ENCODE peak calls at places on chromosomes 12 and 14, in nine cellular contexts. G, D, E, Q, L, T, I, B and H are unnamed samples.

GRCh38 chr12:39587247-39587646 is 32.4 kb downstream of the ABCD2 start:
- DNase-seq in G (peak; percentile 52), D (no peak), E (peak; percentile 3), Q (no peak), L (peak; percentile 7), T (peak; percentile 15), I (no peak), B (no peak), H (peak; percentile 12)

GRCh38 chr12:53324113-53324778 is 2.8 kb upstream of the AAAS start:
- DNase-seq in G (no peak), D (no peak), E (peak; percentile 79), Q (peak; percentile 28), L (no peak), T (no peak), I (no peak), B (no peak), H (no peak)

GRCh38 chr12:90099288-90099687 is 390.6 kb upstream of the ATP2B1 start:
- DNase-seq in G (peak; percentile 47), D (peak; percentile 53), E (no peak), Q (no peak), L (peak; percentile 55), T (no peak), I (no peak), B (no peak), H (no peak)

GRCh38 chr14:33551963-33552362 is 398.9 kb downstream of the EGLN3 start:
- DNase-seq in G (no peak), D (no peak), E (no peak), Q (no peak), L (no peak), T (no peak), I (peak; percentile 31), B (no peak), H (no peak)

GRCh38 chr12:91978143-91978542 is 167.5 kb downstream of the BTG1 start:
- DNase-seq in G (no peak), D (peak; percentile 35), E (no peak), Q (no peak), L (peak; percentile 70), T (peak; percentile 10), I (no peak), B (no peak), H (peak; percentile 41)

GRCh38 chr14:58832010-58832409 is 194.2 kb downstream of the DACT1 start:
- DNase-seq in G (no peak), D (no peak), E (no peak), Q (no peak), L (peak; percentile 18), T (no peak), I (no peak), B (no peak), H (no peak)

GRCh38 chr12:3658327-3659163 is 94.4 kb downstream of the CRACR2A start:
- DNase-seq in G (peak; percentile 55), D (no peak), E (peak; percentile 39), Q (no peak), L (peak; percentile 46), T (peak; percentile 39), I (peak; percentile 78), B (no peak), H (peak; percentile 28)

GRCh38 chr12:124616394-124617343 is 49.3 kb upstream of the NCOR2 start:
- DNase-seq in G (no peak), D (no peak), E (no peak), Q (no peak), L (no peak), T (no peak), I (no peak), B (no peak), H (no peak)

GRCh38 chr12:91307957-91308705 is 125.5 kb upstream of the DCN start:
- DNase-seq in G (no peak), D (no peak), E (no peak), Q (no peak), L (no peak), T (no peak), I (no peak), B (no peak), H (no peak)

GRCh38 chr12:51520576-51521325 is 70.3 kb upstream of the SCN8A start:
- DNase-seq in G (no peak), D (no peak), E (no peak), Q (no peak), L (no peak), T (no peak), I (peak; percentile 73), B (no peak), H (no peak)

GRCh38 chr14:76917759-76918175 is 91.6 kb downstream of the LRRC74A start:
- DNase-seq in G (peak; percentile 11), D (peak; percentile 21), E (no peak), Q (peak; percentile 79), L (peak; percentile 27), T (peak; percentile 39), I (no peak), B (no peak), H (no peak)

GRCh38 chr12:52207895-52208294 is 16.1 kb upstream of the KRT80 start:
- DNase-seq in G (peak; percentile 90), D (peak; percentile 66), E (no peak), Q (peak; percentile 74), L (peak; percentile 54), T (peak; percentile 83), I (peak; percentile 55), B (peak; percentile 72), H (peak; percentile 46)

GRCh38 chr14:103748539-103748867 is 32.9 kb downstream of the ZFYVE21 start:
- DNase-seq in G (no peak), D (no peak), E (no peak), Q (no peak), L (no peak), T (no peak), I (no peak), B (no peak), H (no peak)

GRCh38 chr12:22474970-22475720 is 69.2 kb downstream of the C2CD5 start:
- DNase-seq in G (peak; percentile 25), D (no peak), E (no peak), Q (no peak), L (no peak), T (no peak), I (no peak), B (no peak), H (no peak)

GRCh38 chr14:72850360-72850759 is 43.5 kb downstream of the DPF3 start:
- DNase-seq in G (no peak), D (no peak), E (no peak), Q (no peak), L (no peak), T (peak; percentile 17), I (no peak), B (no peak), H (no peak)

GRCh38 chr12:29944269-29945000 is 160.7 kb upstream of the TMTC1 start:
- DNase-seq in G (peak; percentile 25), D (no peak), E (no peak), Q (no peak), L (no peak), T (no peak), I (no peak), B (peak; percentile 39), H (no peak)

GRCh38 chr12:32947203-32947795 is 50.7 kb upstream of the PKP2 start:
- DNase-seq in G (peak; percentile 34), D (no peak), E (peak; percentile 6), Q (no peak), L (no peak), T (no peak), I (peak; percentile 42), B (peak; percentile 64), H (peak; percentile 7)

GRCh38 chr12:41521872-41522379 is 333.8 kb downstream of the PDZRN4 start:
- DNase-seq in G (peak; percentile 91), D (peak; percentile 95), E (peak; percentile 34), Q (no peak), L (peak; percentile 94), T (peak; percentile 24), I (no peak), B (no peak), H (peak; percentile 97)

GRCh38 chr14:103512701-103513611 is 9.7 kb downstream of the CKB start:
- DNase-seq in G (peak; percentile 41), D (peak; percentile 84), E (peak; percentile 6), Q (peak; percentile 49), L (peak; percentile 66), T (no peak), I (no peak), B (peak; percentile 6), H (no peak)

GRCh38 chr12:92784795-92785562 is 82.2 kb downstream of the PLEKHG7 start:
- DNase-seq in G (peak; percentile 84), D (peak; percentile 76), E (peak; percentile 57), Q (no peak), L (peak; percentile 79), T (peak; percentile 58), I (peak; percentile 76), B (peak; percentile 74), H (peak; percentile 87)

GRCh38 chr12:54038260-54038759 is 5.5 kb downstream of the HOXC5 start:
- DNase-seq in G (no peak), D (no peak), E (no peak), Q (no peak), L (no peak), T (no peak), I (no peak), B (no peak), H (no peak)

GRCh38 chr12:97500537-97500936 is 37.9 kb downstream of the RMST start:
- DNase-seq in G (no peak), D (no peak), E (no peak), Q (no peak), L (no peak), T (no peak), I (no peak), B (no peak), H (no peak)

GRCh38 chr12:83158613-83159207 is 472.0 kb downstream of the TMTC2 start:
- DNase-seq in G (no peak), D (no peak), E (no peak), Q (no peak), L (no peak), T (no peak), I (no peak), B (no peak), H (no peak)

GRCh38 chr12:98894412-98895085 is 249.5 kb downstream of the APAF1 start:
- DNase-seq in G (no peak), D (no peak), E (peak; percentile 41), Q (no peak), L (no peak), T (peak; percentile 70), I (peak; percentile 68), B (no peak), H (no peak)

GRCh38 chr14:95274283-95274682 is 45.4 kb downstream of the CLMN start:
- DNase-seq in G (no peak), D (no peak), E (no peak), Q (no peak), L (no peak), T (no peak), I (no peak), B (peak; percentile 62), H (no peak)

GRCh38 chr12:125021096-125021495 is 27.7 kb downstream of the BRI3BP start:
- DNase-seq in G (no peak), D (no peak), E (no peak), Q (no peak), L (no peak), T (no peak), I (no peak), B (no peak), H (no peak)